ENCODE peak calls at places on chromosomes 13 and 19, in seven cellular contexts. F is aorta; H is stomach; J is GM23248; I is DND-41; D is cardiac fibroblast; Z is Jurkat, Clone E6-1. S is an unnamed sample.

GRCh38 chr13:63124863-63125262 is 1709.2 kb upstream of the PCDH20 start:
- DNase-seq in Z (peak; percentile 2), H (no peak), F (no peak), D (peak; percentile 52), I (no peak), J (peak; percentile 37), S (no peak)

GRCh38 chr13:79466852-79467251 is 14.1 kb upstream of the NDFIP2 start:
- DNase-seq in Z (no peak), F (no peak), J (no peak), I (no peak), D (no peak), H (no peak), S (no peak)

GRCh38 chr13:99693351-99693750 is 192.1 kb downstream of the TM9SF2 start:
- DNase-seq in F (no peak), I (no peak), Z (no peak), D (no peak), H (no peak), J (no peak), S (no peak)

GRCh38 chr19:7860166-7860901 is 13.9 kb downstream of the PRR36 start:
- DNase-seq in J (no peak), D (no peak), Z (no peak), H (no peak), F (no peak), I (no peak), S (no peak)

GRCh38 chr13:76189882-76190519 is 553.9 kb downstream of the LMO7 start:
- DNase-seq in D (no peak), Z (no peak), H (no peak), F (no peak), J (no peak), I (no peak), S (peak; percentile 25)

GRCh38 chr19:45408121-45408520 is 1.7 kb downstream of the POLR1G start:
- DNase-seq in J (no peak), H (no peak), F (no peak), D (no peak), Z (no peak), I (no peak), S (no peak)

GRCh38 chr19:778910-779653 is 18.2 kb upstream of the PTBP1 start:
- DNase-seq in I (no peak), D (peak; percentile 96), H (no peak), J (peak; percentile 96), F (peak; percentile 69), Z (no peak), S (peak; percentile 86)

GRCh38 chr19:54100560-54100959 is at the start of gene OSCAR:
- DNase-seq in I (no peak), Z (no peak), H (no peak), J (no peak), D (no peak), F (peak; percentile 57), S (no peak)

GRCh38 chr13:27125357-27126282 is 46.0 kb downstream of the USP12 start:
- DNase-seq in H (no peak), F (no peak), D (no peak), I (no peak), J (no peak), Z (no peak), S (no peak)

GRCh38 chr13:107585466-107585865 is 629.9 kb downstream of the LIG4 start:
- DNase-seq in Z (no peak), I (no peak), D (peak; percentile 1), F (no peak), J (peak; percentile 34), H (no peak), S (no peak)

DNA sequence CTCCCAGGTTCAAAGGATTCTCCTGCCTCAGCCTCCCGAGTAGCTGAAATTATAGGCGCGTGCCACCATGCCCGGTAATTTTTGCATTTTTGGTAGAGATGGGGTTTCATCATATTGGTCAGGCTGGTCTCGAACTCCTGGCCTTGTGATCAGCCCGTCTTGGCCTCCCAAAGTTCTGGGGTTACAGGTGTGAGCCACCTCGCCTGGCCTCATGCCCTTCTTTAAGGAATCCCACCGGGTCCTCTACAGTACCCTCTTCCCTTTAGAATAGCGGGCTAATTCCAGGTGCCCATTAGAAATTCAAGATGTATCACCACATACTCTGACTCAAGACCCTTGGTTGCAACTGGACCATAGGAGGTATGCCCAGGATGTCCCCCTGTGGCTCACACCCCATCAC is 74.2 kb upstream of the ZNF536 start:
- DNase-seq in Z (no peak), F (no peak), I (no peak), J (no peak), D (no peak), H (no peak), S (no peak)
- H3K4me3 ChIP-seq in Z (no peak overlapping the region), F (no peak overlapping the region), I (no peak overlapping the region), J (no peak overlapping the region), D (no peak overlapping the region), H (no peak overlapping the region), S (no peak overlapping the region)

GRCh38 chr19:10295305-10295846 is 5.6 kb downstream of the ICAM5 start:
- DNase-seq in I (no peak), D (no peak), J (peak; percentile 46), F (peak; percentile 65), H (peak; percentile 51), Z (no peak), S (no peak)
- H3K4me3 ChIP-seq in I (no peak overlapping the region), D (peak overlapping the region; percentile 14), J (peak overlapping the region; percentile 41), F (no peak overlapping the region), H (peak overlapping the region; percentile 48), Z (peak overlapping the region; percentile 40), S (no peak overlapping the region)

DNA sequence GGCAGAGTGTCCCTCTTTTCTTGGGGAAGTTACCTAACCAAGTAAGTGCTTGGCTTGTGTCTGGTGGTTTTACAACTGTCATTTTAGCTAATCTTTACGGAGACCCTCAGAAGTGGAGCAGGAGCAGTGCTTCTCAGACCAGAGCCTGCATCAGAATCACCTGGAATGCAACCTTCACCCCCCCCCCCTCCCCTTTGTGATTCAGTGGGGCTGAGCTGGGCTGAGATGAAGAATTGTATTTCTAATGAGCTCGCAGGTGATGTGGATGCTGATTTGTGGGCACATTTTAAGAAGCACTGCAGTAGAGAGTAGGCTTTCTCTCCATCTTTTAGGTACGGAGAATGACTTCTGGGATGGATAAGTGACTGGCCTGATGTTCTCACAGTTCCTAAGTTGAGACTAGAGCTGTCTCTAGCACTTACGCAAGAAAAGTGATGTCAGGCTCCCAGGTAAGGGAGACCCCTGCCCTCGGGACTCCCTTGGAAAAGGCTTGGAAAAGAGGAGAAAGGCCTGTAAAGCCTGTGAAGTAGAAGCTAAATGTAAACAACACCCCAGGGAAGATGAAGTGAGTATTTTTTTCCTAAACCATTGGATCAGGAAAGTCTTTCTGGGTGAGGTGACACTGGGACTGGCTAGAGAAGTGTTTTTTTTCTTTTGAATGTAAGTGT is 23.3 kb upstream of the RNF113B start:
- DNase-seq in H (no peak), I (no peak), D (no peak), Z (no peak), J (no peak), F (no peak), S (no peak)
- H3K4me3 ChIP-seq in H (no peak overlapping the region), I (no peak overlapping the region), D (no peak overlapping the region), Z (no peak overlapping the region), J (no peak overlapping the region), F (no peak overlapping the region), S (no peak overlapping the region)

GRCh38 chr13:21741396-21741795 is 70.5 kb downstream of the FGF9 start:
- DNase-seq in H (no peak), J (no peak), D (no peak), Z (no peak), I (no peak), F (no peak), S (no peak)

GRCh38 chr13:21747456-21747855 is 76.6 kb downstream of the FGF9 start:
- DNase-seq in D (no peak), I (no peak), Z (no peak), J (no peak), F (no peak), H (no peak), S (no peak)

GRCh38 chr13:21745307-21745706 is 74.4 kb downstream of the FGF9 start:
- DNase-seq in I (no peak), H (no peak), F (no peak), D (no peak), J (no peak), Z (no peak), S (no peak)

GRCh38 chr13:21742041-21742440 is 71.2 kb downstream of the FGF9 start:
- DNase-seq in Z (no peak), J (no peak), D (no peak), I (no peak), H (no peak), F (no peak), S (no peak)

GRCh38 chr13:21744149-21744548 is 73.3 kb downstream of the FGF9 start:
- DNase-seq in Z (no peak), H (no peak), F (no peak), J (no peak), I (no peak), D (no peak), S (no peak)
- H3K4me3 ChIP-seq in Z (no peak overlapping the region), H (no peak overlapping the region), F (no peak overlapping the region), J (no peak overlapping the region), I (no peak overlapping the region), D (no peak overlapping the region), S (no peak overlapping the region)

GRCh38 chr13:110183925-110184324 is 123.0 kb downstream of the COL4A1 start:
- DNase-seq in H (no peak), F (no peak), D (no peak), Z (peak; percentile 63), J (peak; percentile 20), I (peak; percentile 55), S (no peak)
- H3K4me3 ChIP-seq in H (no peak overlapping the region), F (no peak overlapping the region), D (no peak overlapping the region), Z (no peak overlapping the region), J (no peak overlapping the region), I (no peak overlapping the region), S (no peak overlapping the region)

GRCh38 chr13:106528711-106529414 is 6.6 kb downstream of the EFNB2 start:
- DNase-seq in D (no peak), Z (no peak), H (no peak), J (no peak), I (no peak), F (no peak), S (no peak)
- H3K4me3 ChIP-seq in D (no peak overlapping the region), Z (no peak overlapping the region), H (no peak overlapping the region), J (no peak overlapping the region), I (no peak overlapping the region), F (no peak overlapping the region), S (no peak overlapping the region)